ENCODE peak calls at places on chromosomes 12 and 14, in nine cellular contexts. O is NCI-H748 treated with DMSO at 0.1 percent for 48 hours, D is HT-29, H is NCI-H460, M is AG08396, K is non-pigmented ciliary epithelial cell, F is anterior cingulate cortex, P is endothelial cell, R is NCI-H146. B is an unnamed sample.

GRCh38 chr12:6816598-6816997 is 5.0 kb upstream of the GPR162 start:
- DNase-seq in O (no peak), D (no peak), H (no peak), M (no peak), K (no peak), F (no peak), P (no peak), R (no peak), B (no peak)

GRCh38 chr12:67721216-67721615 is 72.7 kb downstream of the DYRK2 start:
- DNase-seq in O (no peak), D (peak), H (no peak), M (no peak), K (no peak), F (no peak), P (no peak), R (no peak), B (no peak)

GRCh38 chr12:5022465-5023061 is 21.1 kb upstream of the KCNA5 start:
- DNase-seq in O (peak), D (peak), H (peak), M (peak), K (no peak), F (peak), P (peak), R (peak), B (no peak)

GRCh38 chr14:64539186-64539552 is 1.4 kb upstream of the HSPA2 start:
- DNase-seq in O (no peak), D (peak), H (no peak), M (no peak), K (no peak), F (no peak), P (no peak), R (no peak), B (no peak)

GRCh38 chr14:92500491-92500941 is 13.1 kb upstream of the RIN3 start:
- DNase-seq in O (no peak), D (no peak), H (no peak), M (no peak), K (no peak), F (peak), P (no peak), R (peak), B (no peak)

GRCh38 chr14:60724080-60724618 is at the start of gene SIX4:
- DNase-seq in O (peak), D (peak), H (peak), M (peak), K (no peak), F (no peak), P (peak), R (peak), B (peak)

GRCh38 chr12:105076098-105076497 is 8.2 kb downstream of the ALDH1L2 start:
- DNase-seq in O (no peak), D (no peak), H (no peak), M (peak), K (peak), F (no peak), P (no peak), R (no peak), B (no peak)

GRCh38 chr14:79274641-79275366 is 936.5 kb downstream of the DIO2 start:
- DNase-seq in O (no peak), D (no peak), H (no peak), M (no peak), K (no peak), F (no peak), P (no peak), R (no peak), B (no peak)

GRCh38 chr12:4148418-4149056 is 125.0 kb upstream of the CCND2 start:
- DNase-seq in O (no peak), D (no peak), H (no peak), M (no peak), K (no peak), F (no peak), P (no peak), R (no peak), B (peak)

GRCh38 chr14:70036665-70037064 is 152.1 kb downstream of the SLC8A3 start:
- DNase-seq in O (no peak), D (no peak), H (peak), M (no peak), K (no peak), F (no peak), P (peak), R (peak), B (no peak)

GRCh38 chr14:23877538-23878180 is 75.9 kb upstream of the DHRS4 start:
- DNase-seq in O (no peak), D (no peak), H (no peak), M (no peak), K (no peak), F (no peak), P (no peak), R (no peak), B (no peak)

GRCh38 chr12:1870086-1870485 is 48.4 kb downstream of the CACNA2D4 start:
- DNase-seq in O (no peak), D (no peak), H (no peak), M (no peak), K (no peak), F (no peak), P (no peak), R (no peak), B (no peak)

B was measured in lower lobe of right lung.